ENCODE peak calls at places on chromosome 21, in nine cellular contexts. N, S, M, O, F, Q, Y, X and Z are unnamed samples. For H3K36me3, the result is how much of the 10 kb centered on the place peaks cover.

GRCh38 chr21:36694041-36694515 is 4.8 kb upstream of the SIM2 start:
- DNase-seq in Y (no peak), O (no peak), S (no peak), F (no peak), Q (no peak), M (no peak), X (no peak), N (no peak), Z (no peak)

GRCh38 chr21:42677339-42678117 is 24.1 kb downstream of the PDE9A start:
- DNase-seq in S (no peak), Y (no peak), Q (peak), F (peak), M (no peak), N (no peak), O (no peak), X (no peak), Z (no peak)

GRCh38 chr21:33734818-33735217 is 92.5 kb downstream of the ITSN1 start:
- DNase-seq in M (no peak), Q (peak), O (no peak), N (no peak), X (no peak), S (no peak), F (no peak), Y (no peak), Z (no peak)

GRCh38 chr21:34688145-34688544 is 19.4 kb downstream of the CLIC6 start:
- DNase-seq in S (no peak), M (no peak), Q (no peak), Y (no peak), F (no peak), O (no peak), N (no peak), X (no peak), Z (no peak)

GRCh38 chr21:28538987-28539622 is 453.6 kb downstream of the LTN1 start:
- DNase-seq in Y (no peak), F (no peak), O (no peak), N (no peak), M (no peak), X (no peak), S (no peak), Q (no peak), Z (no peak)

GRCh38 chr21:33198346-33199135 is 31.2 kb upstream of the IFNAR2 start:
- DNase-seq in F (no peak), X (no peak), Y (no peak), O (no peak), N (no peak), S (peak), M (peak), Q (no peak), Z (no peak)

GRCh38 chr21:34886554-34887385 is 162.3 kb downstream of the RUNX1 start:
- DNase-seq in Y (peak), X (no peak), M (peak), O (peak), F (peak), S (peak), Q (peak), N (peak), Z (peak)

GRCh38 chr21:25501996-25502665 is 105.2 kb downstream of the MRPL39 start:
- DNase-seq in O (no peak), F (no peak), Y (no peak), N (no peak), Q (no peak), S (no peak), M (no peak), X (no peak), Z (no peak)

GRCh38 chr21:27528697-27529096 is 561.8 kb upstream of the ADAMTS5 start:
- DNase-seq in S (no peak), F (no peak), M (no peak), X (no peak), Y (no peak), Q (no peak), O (no peak), N (no peak), Z (no peak)

GRCh38 chr21:38095220-38095619 is 161.6 kb upstream of the KCNJ15 start:
- DNase-seq in Y (no peak), N (no peak), F (no peak), Q (no peak), S (no peak), M (no peak), O (no peak), X (no peak), Z (no peak)

GRCh38 chr21:27423073-27423472 is 456.2 kb upstream of the ADAMTS5 start:
- DNase-seq in F (peak), M (peak), Q (no peak), X (no peak), S (peak), O (no peak), Y (no peak), N (no peak), Z (no peak)

GRCh38 chr21:20311388-20311787 is 686.8 kb upstream of the NCAM2 start:
- DNase-seq in Q (no peak), F (no peak), S (no peak), N (no peak), Y (no peak), O (no peak), M (no peak), X (no peak), Z (no peak)

GRCh38 chr21:31196724-31197123 is 147.3 kb downstream of the TIAM1 start:
- DNase-seq in F (no peak), S (no peak), M (no peak), Y (no peak), Q (no peak), X (no peak), O (no peak), N (no peak), Z (no peak)
- H3K4me3 ChIP-seq in F (no peak), S (no peak), M (no peak), Y (no peak), Q (no peak), X (no peak), O (no peak), N (no peak), Z (no peak)

GRCh38 chr21:41247561-41247968 is 69.0 kb upstream of the FAM3B start:
- DNase-seq in Q (no peak), Y (no peak), F (no peak), N (no peak), M (peak), S (no peak), X (no peak), O (no peak), Z (peak)
- H3K36me3 ChIP-seq in Q (under half), Y (under half), F (half or more), N (under half), M (under half), S (half or more), X (under half), O (under half), Z (under half)

DNA sequence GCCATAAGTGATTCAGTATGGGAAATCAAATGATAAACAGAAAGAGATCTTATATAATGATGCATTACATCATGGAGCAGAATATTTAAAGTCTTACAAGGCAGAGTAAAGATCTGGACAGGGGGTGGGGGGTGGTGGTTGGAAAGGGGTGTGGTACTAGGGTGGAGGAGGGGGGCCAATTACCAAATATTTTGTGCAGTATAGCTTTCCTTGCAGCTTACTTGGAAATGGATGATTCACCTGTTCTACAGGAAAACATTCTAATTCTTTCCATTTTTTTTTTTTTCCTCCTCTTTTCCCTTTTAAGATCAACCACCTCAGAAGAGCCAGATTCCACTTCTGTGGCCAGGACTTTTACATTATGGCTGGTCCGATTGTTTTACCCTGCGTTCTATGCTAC is 859.3 kb downstream of the USP25 start:
- DNase-seq in X (no peak), F (no peak), Y (no peak), O (no peak), N (no peak), Q (no peak), M (no peak), S (no peak), Z (no peak)
- H3K4me3 ChIP-seq in X (no peak), F (no peak), Y (no peak), O (no peak), N (no peak), Q (no peak), M (no peak), S (no peak), Z (no peak)

GRCh38 chr21:39664586-39664985 is 51.8 kb downstream of the B3GALT5 start:
- DNase-seq in M (no peak), Y (no peak), N (no peak), F (no peak), Q (no peak), X (no peak), S (no peak), O (no peak), Z (peak)
- H3K36me3 ChIP-seq in M (under half), Y (under half), N (under half), F (under half), Q (under half), X (under half), S (under half), O (under half), Z (under half)

GRCh38 chr21:41373253-41373652 is 11.4 kb downstream of the MX2 start:
- DNase-seq in N (no peak), Q (no peak), Y (no peak), F (peak), M (no peak), S (no peak), O (no peak), X (no peak), Z (no peak)

GRCh38 chr21:41371698-41372030 is 9.8 kb downstream of the MX2 start:
- DNase-seq in X (no peak), Q (no peak), O (no peak), F (peak), N (no peak), Y (no peak), S (no peak), M (no peak), Z (no peak)

GRCh38 chr21:41369105-41369914 is 7.5 kb downstream of the MX2 start:
- DNase-seq in O (no peak), S (peak), F (peak), Q (peak), M (no peak), N (peak), Y (peak), X (peak), Z (no peak)

GRCh38 chr21:41369915-41370839 is 8.3 kb downstream of the MX2 start:
- DNase-seq in F (peak), O (no peak), N (no peak), Y (peak), M (no peak), X (peak), Q (no peak), S (peak), Z (no peak)

DNA sequence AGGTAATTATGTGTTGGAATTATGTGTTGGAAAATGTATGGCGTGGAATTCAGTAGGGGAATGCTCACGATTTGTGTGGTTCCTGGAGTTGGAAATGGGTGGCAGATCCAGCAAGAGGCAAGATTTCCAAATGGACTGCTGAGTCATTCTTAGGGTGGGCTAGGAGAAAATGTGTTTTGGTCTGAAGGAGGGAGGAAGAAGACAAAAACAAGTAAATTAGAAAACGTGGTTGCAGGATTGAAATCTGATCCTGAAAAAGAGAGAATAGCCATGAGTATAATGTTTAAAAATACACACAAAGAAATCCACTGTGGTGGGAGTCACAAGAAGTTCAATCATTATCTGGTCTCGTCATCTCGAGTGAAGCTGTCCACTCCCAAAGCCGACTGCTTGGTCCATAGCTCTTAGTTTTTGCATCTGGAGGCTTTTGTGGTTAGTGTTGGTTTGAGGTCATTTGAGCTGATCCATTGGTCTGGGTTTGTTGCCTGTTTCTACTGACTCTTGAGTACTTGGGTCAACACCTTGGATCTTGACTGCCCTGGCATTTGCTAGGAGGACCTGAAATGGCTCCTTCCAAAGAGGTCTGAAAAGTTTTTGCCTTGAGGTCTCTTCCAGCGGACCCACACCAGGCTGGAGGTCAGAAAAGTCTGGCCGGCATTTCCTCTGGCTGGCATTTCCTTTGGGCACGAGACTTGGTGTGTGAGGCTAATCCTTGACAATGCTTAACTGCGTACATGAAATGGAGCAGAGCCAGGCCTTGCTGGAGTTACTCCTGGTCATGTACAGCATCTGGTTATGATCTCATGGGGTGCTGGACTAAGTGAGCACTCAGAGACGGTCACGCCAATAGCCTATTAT is 9.2 kb downstream of the MX2 start:
- DNase-seq in X (no peak), S (no peak), N (no peak), O (no peak), F (no peak), Q (no peak), M (no peak), Y (no peak), Z (no peak)
- H3K4me3 ChIP-seq in X (peak), S (no peak), N (no peak), O (no peak), F (no peak), Q (no peak), M (no peak), Y (no peak), Z (no peak)

GRCh38 chr21:43696214-43696613 is 22.7 kb upstream of the PDXK start:
- DNase-seq in Q (no peak), Y (peak), N (no peak), O (no peak), M (no peak), X (no peak), F (no peak), S (no peak), Z (no peak)

GRCh38 chr21:43692949-43693348 is 26.0 kb upstream of the PDXK start:
- DNase-seq in M (no peak), X (no peak), Q (no peak), O (no peak), N (no peak), S (no peak), F (no peak), Y (peak), Z (no peak)

GRCh38 chr21:43693981-43694380 is 24.9 kb upstream of the PDXK start:
- DNase-seq in F (no peak), Y (peak), Q (no peak), X (no peak), N (no peak), O (no peak), S (no peak), M (no peak), Z (no peak)

GRCh38 chr21:43691801-43692200 is 27.1 kb upstream of the PDXK start:
- DNase-seq in X (no peak), S (no peak), Y (no peak), F (no peak), O (no peak), Q (no peak), M (no peak), N (no peak), Z (no peak)

DNA sequence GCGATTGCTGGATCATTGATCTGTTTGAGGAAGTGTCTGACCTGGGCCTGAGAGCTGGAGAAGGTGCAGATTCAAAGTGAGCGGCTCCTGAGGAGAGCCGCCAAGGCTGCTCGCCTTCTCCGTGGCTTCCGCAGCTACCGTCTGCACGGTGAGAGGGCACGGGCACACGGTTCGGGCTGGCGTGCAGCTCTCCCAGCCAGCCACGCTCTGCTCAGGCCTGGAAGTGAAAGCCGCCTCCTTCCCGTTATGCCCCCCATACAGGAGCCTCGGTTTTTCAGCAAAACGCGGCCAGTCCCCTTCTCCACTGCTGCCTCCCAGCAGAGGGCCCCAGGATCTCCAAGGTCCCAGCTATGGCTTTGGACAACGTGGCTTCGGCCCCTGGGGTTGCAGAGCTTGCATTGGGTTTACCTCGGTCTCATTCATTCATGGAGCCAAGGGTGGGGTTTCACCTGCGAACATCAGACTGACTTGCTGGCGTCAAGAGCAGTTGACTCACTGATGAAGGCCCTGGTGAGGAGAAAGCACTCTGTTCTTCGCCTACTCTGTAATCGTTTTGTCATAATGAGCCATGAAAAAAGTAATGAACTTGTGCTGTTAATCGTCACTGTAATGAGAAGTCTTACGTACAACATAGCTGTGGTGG is 24.4 kb upstream of the PDXK start:
- DNase-seq in N (no peak), Q (no peak), Y (peak), M (no peak), S (no peak), O (no peak), X (no peak), F (no peak), Z (no peak)
- H3K36me3 ChIP-seq in N (under half), Q (under half), Y (under half), M (under half), S (half or more), O (under half), X (under half), F (half or more), Z (under half)

DNA sequence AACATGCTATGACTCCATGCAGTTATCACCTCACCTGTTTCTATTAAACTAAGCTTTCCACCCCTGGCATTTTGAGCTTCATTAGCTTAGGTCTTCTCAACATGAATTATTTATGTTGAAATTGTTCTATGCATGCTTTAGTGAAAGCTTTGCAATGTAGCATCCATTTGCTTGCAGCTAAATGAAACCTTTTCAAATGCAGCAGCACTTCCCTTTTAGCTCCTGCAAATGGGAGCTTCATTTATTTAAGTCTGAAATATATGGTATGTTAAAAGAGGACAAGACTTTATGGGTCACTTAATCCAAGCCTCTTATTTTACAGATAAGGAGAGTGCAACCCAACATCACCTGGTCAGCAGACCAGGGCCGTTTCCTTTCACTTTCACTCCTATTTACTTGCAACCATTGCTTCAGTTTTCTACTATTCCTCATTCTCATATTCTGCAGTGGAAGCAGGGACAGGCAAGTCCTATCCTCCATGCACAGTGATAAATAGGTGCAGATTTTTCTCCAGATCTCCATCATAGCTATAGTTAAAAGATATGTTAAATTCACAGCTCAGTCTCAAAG is 56.4 kb upstream of the SAMSN1 start:
- DNase-seq in X (no peak), Y (no peak), O (peak), S (no peak), N (peak), M (no peak), F (no peak), Q (no peak), Z (no peak)
- H3K4me3 ChIP-seq in X (peak), Y (peak), O (peak), S (no peak), N (no peak), M (no peak), F (no peak), Q (no peak), Z (no peak)

GRCh38 chr21:39221282-39221996 is 38.2 kb upstream of the PSMG1 start:
- DNase-seq in X (no peak), Y (peak), M (no peak), Q (peak), S (no peak), F (no peak), N (no peak), O (no peak), Z (no peak)

GRCh38 chr21:39224930-39225329 is 41.7 kb upstream of the PSMG1 start:
- DNase-seq in N (no peak), M (no peak), Y (no peak), X (no peak), O (no peak), Q (no peak), S (no peak), F (no peak), Z (no peak)

GRCh38 chr21:39218082-39218409 is 34.8 kb upstream of the PSMG1 start:
- DNase-seq in X (no peak), Q (no peak), F (no peak), S (no peak), N (no peak), Y (no peak), O (no peak), M (no peak), Z (no peak)

GRCh38 chr21:39220150-39220549 is 36.9 kb upstream of the PSMG1 start:
- DNase-seq in Q (peak), F (no peak), S (no peak), O (no peak), Y (no peak), M (no peak), X (no peak), N (no peak), Z (no peak)

DNA sequence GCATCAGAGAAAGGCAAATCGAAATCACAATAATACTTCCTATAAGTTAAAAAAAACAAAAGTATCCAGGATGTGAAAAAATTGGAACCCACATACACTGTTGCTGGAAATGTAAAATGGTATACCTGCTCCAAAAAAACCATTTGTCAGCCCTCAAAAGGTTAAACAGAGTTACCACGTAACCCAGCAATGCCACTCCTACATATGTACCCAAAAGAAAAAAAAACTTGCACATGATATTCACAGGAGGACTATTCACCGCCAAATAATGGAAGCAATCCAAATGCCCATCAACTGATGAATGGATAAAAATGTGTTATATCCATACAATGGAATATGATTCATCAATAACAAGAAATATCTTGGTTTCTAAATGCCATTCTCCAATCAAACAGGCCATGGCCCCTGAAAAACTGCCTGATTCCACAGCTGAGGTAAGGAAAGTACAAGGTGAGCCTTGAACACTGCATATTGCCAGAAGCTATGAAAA is 38.8 kb upstream of the PSMG1 start:
- DNase-seq in F (no peak), Y (no peak), N (no peak), O (no peak), S (no peak), M (no peak), Q (no peak), X (no peak), Z (no peak)
- H3K36me3 ChIP-seq in F (half or more), Y (half or more), N (under half), O (under half), S (half or more), M (under half), Q (under half), X (under half), Z (under half)